ENCODE peak calls at places on chromosomes 7 and 10, in eight cellular contexts. O is K562; X is ovary; F is thoracic aorta; N is naive thymus-derived CD4-positive, alpha-beta T cell; H is endodermal cell; K is neuronal stem cell; D is aorta. Y is an unnamed sample. For H3K4me1, the result is how much of the 10 kb centered on the place peaks cover.

GRCh38 chr7:24500599-24501451 is 72.4 kb upstream of the PALS2 start:
- DNase-seq in O (no peak), X (no peak), F (no peak), N (no peak), H (peak), K (no peak), D (no peak), Y (no peak)

GRCh38 chr10:133131754-133132710 is 28.0 kb upstream of the KNDC1 start:
- DNase-seq in O (no peak), X (no peak), F (no peak), N (no peak), H (peak), K (no peak), D (peak), Y (no peak)

GRCh38 chr7:151233111-151233701 is 923 bp downstream of the CHPF2 start:
- DNase-seq in O (peak), X (peak), F (peak), N (no peak), H (no peak), K (no peak), D (peak), Y (peak)

GRCh38 chr10:104908581-104908980 is 267.5 kb downstream of the SORCS3 start:
- DNase-seq in O (no peak), X (no peak), F (no peak), N (no peak), H (no peak), K (no peak), D (no peak), Y (no peak)

GRCh38 chr10:99372546-99373271 is 43.6 kb downstream of the CNNM1 start:
- DNase-seq in O (no peak), X (no peak), F (no peak), N (no peak), H (no peak), K (no peak), D (no peak), Y (no peak)

GRCh38 chr7:11714205-11714604 is 117.8 kb downstream of the THSD7A start:
- DNase-seq in O (no peak), X (no peak), F (no peak), N (no peak), H (no peak), K (no peak), D (no peak), Y (no peak)

GRCh38 chr7:150811-151221 is 41.6 kb upstream of the FAM20C start:
- DNase-seq in O (no peak), X (peak), F (no peak), N (no peak), H (no peak), K (no peak), D (peak), Y (peak)

GRCh38 chr10:86226801-86227201 is 139.8 kb downstream of the GRID1 start:
- DNase-seq in O (no peak), X (no peak), F (no peak), N (no peak), H (no peak), K (no peak), D (no peak), Y (no peak)

GRCh38 chr7:157669768-157670345 is 333.1 kb downstream of the DNAJB6 start:
- DNase-seq in O (no peak), X (no peak), F (no peak), N (no peak), H (peak), K (no peak), D (no peak), Y (peak)

GRCh38 chr10:4067552-4068254 is 282.7 kb upstream of the KLF6 start:
- DNase-seq in O (no peak), X (no peak), F (no peak), N (no peak), H (no peak), K (no peak), D (no peak), Y (no peak)

GRCh38 chr7:101362334-101363195 is at the start of gene COL26A1:
- DNase-seq in O (peak), X (peak), F (no peak), N (peak), H (peak), K (peak), D (peak), Y (no peak)

GRCh38 chr7:78020131-78020873 is 221.7 kb downstream of the PHTF2 start:
- DNase-seq in O (peak), X (peak), F (peak), N (no peak), H (peak), K (peak), D (no peak), Y (peak)

GRCh38 chr10:124741922-124742417 is 2.2 kb downstream of the FAM53B start:
- DNase-seq in O (no peak), X (no peak), F (no peak), N (no peak), H (peak), K (no peak), D (peak), Y (no peak)

GRCh38 chr10:124739996-124740373 is 4.2 kb downstream of the FAM53B start:
- DNase-seq in O (no peak), X (peak), F (no peak), N (no peak), H (peak), K (no peak), D (no peak), Y (no peak)

GRCh38 chr10:124741281-124741921 is 2.8 kb downstream of the FAM53B start:
- DNase-seq in O (peak), X (peak), F (peak), N (no peak), H (peak), K (peak), D (peak), Y (peak)

GRCh38 chr10:124739119-124739921 is 4.9 kb downstream of the FAM53B start:
- DNase-seq in O (no peak), X (no peak), F (no peak), N (no peak), H (peak), K (no peak), D (no peak), Y (no peak)

GRCh38 chr10:124740374-124741280 is 3.6 kb downstream of the FAM53B start:
- DNase-seq in O (no peak), X (no peak), F (no peak), N (no peak), H (peak), K (peak), D (no peak), Y (peak)
- H3K4me1 ChIP-seq in O (under half), X (under half), F (half or more), N (half or more), H (under half), K (under half), D (under half), Y (under half)

GRCh38 chr7:97149843-97150242 is 32.3 kb downstream of the SDHAF3 start:
- DNase-seq in O (no peak), X (no peak), F (no peak), N (no peak), H (no peak), K (no peak), D (no peak), Y (no peak)
- H3K4me3 ChIP-seq in O (no peak), X (no peak), F (no peak), N (no peak), H (no peak), K (no peak), D (no peak), Y (no peak)

GRCh38 chr7:116698930-116699722 is 27.1 kb downstream of the MET start:
- DNase-seq in O (no peak), X (no peak), F (no peak), N (no peak), H (no peak), K (no peak), D (no peak), Y (no peak)
- H3K4me1 ChIP-seq in O (under half), X (under half), F (under half), N (under half), H (under half), K (under half), D (under half), Y (under half)

GRCh38 chr10:91610444-91610843 is 22.4 kb downstream of the PPP1R3C start:
- DNase-seq in O (no peak), X (no peak), F (no peak), N (no peak), H (no peak), K (no peak), D (no peak), Y (no peak)

GRCh38 chr10:91614254-91614624 is 18.6 kb downstream of the PPP1R3C start:
- DNase-seq in O (no peak), X (no peak), F (no peak), N (no peak), H (no peak), K (no peak), D (no peak), Y (no peak)

GRCh38 chr10:91616124-91616523 is 16.7 kb downstream of the PPP1R3C start:
- DNase-seq in O (no peak), X (no peak), F (no peak), N (no peak), H (no peak), K (no peak), D (no peak), Y (no peak)

GRCh38 chr10:91610919-91611318 is 22.0 kb downstream of the PPP1R3C start:
- DNase-seq in O (no peak), X (no peak), F (no peak), N (no peak), H (no peak), K (no peak), D (no peak), Y (no peak)

GRCh38 chr10:91613411-91614253 is 19.2 kb downstream of the PPP1R3C start:
- DNase-seq in O (peak), X (no peak), F (peak), N (no peak), H (no peak), K (no peak), D (peak), Y (no peak)
- H3K4me3 ChIP-seq in O (no peak), X (no peak), F (no peak), N (no peak), H (no peak), K (no peak), D (no peak), Y (no peak)

DNA sequence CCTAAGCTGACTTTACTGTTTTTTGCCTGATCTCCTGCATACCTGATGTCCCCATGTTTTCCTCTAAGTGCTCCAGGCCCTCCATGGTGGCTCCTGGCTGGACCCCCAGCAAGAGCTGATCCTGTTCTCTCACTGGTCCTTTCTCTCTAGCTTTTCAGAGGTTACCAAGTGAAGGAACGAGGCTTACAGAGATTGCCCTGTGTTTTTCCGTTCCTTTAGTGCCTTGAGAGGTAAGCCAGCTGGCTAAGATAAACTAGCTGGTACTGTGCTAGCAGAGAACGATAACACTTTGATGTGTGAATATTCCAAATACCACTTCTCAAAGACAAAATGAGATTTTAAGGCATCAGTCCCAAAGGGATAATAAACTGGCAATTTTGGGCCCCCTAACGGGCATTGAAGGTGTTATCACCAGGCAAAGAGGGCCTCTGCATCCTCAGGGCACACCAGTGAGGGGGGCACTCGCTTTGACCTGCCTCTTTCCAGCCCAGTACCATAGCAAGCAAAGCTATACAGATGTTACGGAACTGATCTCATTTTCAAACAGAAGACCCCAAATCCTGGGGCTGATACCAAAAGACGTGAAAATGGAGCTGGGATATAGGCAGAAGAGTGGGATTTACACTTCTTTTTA is 8.4 kb upstream of the CCNY start:
- DNase-seq in O (no peak), X (no peak), F (no peak), N (no peak), H (no peak), K (no peak), D (no peak), Y (no peak)
- H3K4me1 ChIP-seq in O (under half), X (under half), F (under half), N (under half), H (under half), K (under half), D (under half), Y (under half)

Y was measured in tibial artery.